ENCODE peak calls at places on chromosomes 7 and 10, in seven cellular contexts. X, B, I, M, D, T and U are unnamed samples.

GRCh38 chr10:42475168-42476098 is 162.9 kb downstream of the ZNF33B start:
- DNase-seq in T (no peak), X (no peak), M (no peak), D (no peak), I (no peak), B (no peak), U (no peak)

GRCh38 chr7:149825567-149826343 is 12.4 kb upstream of the ZNF862 start:
- DNase-seq in B (no peak), D (no peak), M (no peak), X (no peak), I (no peak), T (no peak), U (no peak)

GRCh38 chr10:43938810-43939209 is 290.1 kb upstream of the ZNF32 start:
- DNase-seq in X (no peak), I (no peak), T (no peak), M (no peak), D (no peak), B (no peak), U (no peak)

GRCh38 chr10:21797537-21797936 is 206.0 kb downstream of the DNAJC1 start:
- DNase-seq in M (no peak), B (no peak), I (no peak), T (no peak), D (no peak), X (no peak), U (no peak)

GRCh38 chr10:107647462-107647861 is 483.0 kb upstream of the SORCS1 start:
- DNase-seq in D (no peak), I (no peak), T (no peak), X (no peak), M (no peak), B (no peak), U (no peak)

GRCh38 chr10:125148021-125148439 is 12.3 kb downstream of the CTBP2 start:
- DNase-seq in I (no peak), D (no peak), M (no peak), T (peak; percentile 52), X (peak; percentile 71), B (no peak), U (no peak)

GRCh38 chr10:80154978-80155695 is 22.6 kb downstream of the PLAC9 start:
- DNase-seq in X (no peak), M (no peak), T (peak; percentile 58), I (no peak), D (no peak), B (no peak), U (no peak)

GRCh38 chr10:120517196-120517595 is 60.2 kb downstream of the PLPP4 start:
- DNase-seq in X (no peak), I (no peak), D (no peak), T (no peak), M (no peak), B (no peak), U (no peak)

GRCh38 chr7:4797858-4798705 is 22.7 kb downstream of the AP5Z1 start:
- DNase-seq in T (no peak), I (peak; percentile 38), B (peak; percentile 91), D (peak; percentile 55), M (peak; percentile 74), X (peak; percentile 97), U (peak; percentile 85)

GRCh38 chr10:6958723-6959122 is 378.6 kb upstream of the PRKCQ start:
- DNase-seq in B (no peak), T (no peak), I (no peak), X (no peak), M (no peak), D (no peak), U (no peak)

GRCh38 chr10:17056781-17057191 is 72.8 kb downstream of the CUBN start:
- DNase-seq in B (no peak), I (no peak), T (no peak), D (no peak), X (no peak), M (no peak), U (no peak)

GRCh38 chr10:116998172-116998571 is 6.8 kb downstream of the SHTN1 start:
- DNase-seq in B (no peak), X (no peak), M (no peak), T (no peak), I (no peak), D (no peak), U (no peak)

GRCh38 chr7:159070422-159071148 is 74.1 kb downstream of the VIPR2 start:
- DNase-seq in B (peak; percentile 44), X (no peak), D (peak; percentile 21), T (no peak), M (peak; percentile 37), I (no peak), U (no peak)

GRCh38 chr10:79399242-79399831 is 46.1 kb downstream of the ZCCHC24 start:
- DNase-seq in X (no peak), I (no peak), D (no peak), T (peak; percentile 94), M (no peak), B (no peak), U (peak; percentile 79)

GRCh38 chr7:1566687-1567081 is 3.1 kb downstream of the PSMG3 start:
- DNase-seq in B (no peak), D (no peak), T (no peak), I (no peak), M (no peak), X (no peak), U (no peak)

GRCh38 chr7:158249692-158250091 is 337.9 kb downstream of the PTPRN2 start:
- DNase-seq in X (no peak), T (no peak), M (no peak), D (no peak), B (no peak), I (no peak), U (no peak)